ENCODE peak calls at places on chromosomes 6 and 20, in ten cellular contexts. L is HCT116, B is sigmoid colon, K is uterus, O is tibial nerve, G is IMR-90, E is stomach, X is body of pancreas, S is A549, U is esophagus muscularis mucosa. M is an unnamed sample.

GRCh38 chr20:44579313-44580090 is 2.9 kb upstream of the PKIG start:
- DNase-seq in S (no peak), O (no peak), X (no peak), K (no peak), B (no peak), U (no peak), E (no peak), L (no peak), G (no peak), M (no peak)

GRCh38 chr6:150673720-150674361 is 74.2 kb downstream of the PLEKHG1 start:
- DNase-seq in X (no peak), B (no peak), S (no peak), K (no peak), G (no peak), L (no peak), O (no peak), U (no peak), E (no peak), M (no peak)

GRCh38 chr20:20710443-20710842 is 2.0 kb downstream of the RALGAPA2 start:
- DNase-seq in X (no peak), B (no peak), G (no peak), O (no peak), S (no peak), L (no peak), U (no peak), E (no peak), K (no peak), M (no peak)

GRCh38 chr6:10082385-10082784 is 332.5 kb downstream of the TFAP2A start:
- DNase-seq in X (no peak), K (no peak), B (no peak), S (no peak), L (no peak), G (no peak), U (no peak), E (no peak), O (no peak), M (no peak)

GRCh38 chr6:11062083-11062482 is 18.0 kb upstream of the ELOVL2 start:
- DNase-seq in G (no peak), B (no peak), X (no peak), S (no peak), K (no peak), U (no peak), L (no peak), O (no peak), E (no peak), M (no peak)

GRCh38 chr20:63186528-63187316 is 29.2 kb downstream of the YTHDF1 start:
- DNase-seq in U (no peak), X (no peak), E (peak), O (no peak), S (no peak), K (no peak), B (no peak), L (peak), G (no peak), M (no peak)

GRCh38 chr6:131225127-131225526 is 89.9 kb downstream of the AKAP7 start:
- DNase-seq in U (no peak), B (no peak), K (no peak), S (no peak), L (no peak), E (no peak), O (no peak), X (no peak), G (no peak), M (no peak)

GRCh38 chr6:13186861-13187260 is 141.5 kb downstream of the TBC1D7 start:
- DNase-seq in G (no peak), S (no peak), L (no peak), B (no peak), X (no peak), U (no peak), E (no peak), O (no peak), K (no peak), M (no peak)

GRCh38 chr6:5339757-5340156 is 78.4 kb downstream of the FARS2 start:
- DNase-seq in S (no peak), U (no peak), G (no peak), O (no peak), B (no peak), X (no peak), L (no peak), K (no peak), E (no peak), M (no peak)

GRCh38 chr6:149884617-149885016 is 13.3 kb downstream of the RAET1E start:
- DNase-seq in K (no peak), S (no peak), U (no peak), E (no peak), X (no peak), B (no peak), O (no peak), G (no peak), L (no peak), M (no peak)

GRCh38 chr6:117829594-117830319 is 77.3 kb upstream of the SLC35F1 start:
- DNase-seq in O (no peak), U (no peak), S (peak), E (no peak), X (no peak), L (peak), B (no peak), K (no peak), G (peak), M (peak)

GRCh38 chr20:58696411-58696961 is 3.9 kb downstream of the NPEPL1 start:
- DNase-seq in X (no peak), G (no peak), K (no peak), S (no peak), B (peak), O (peak), E (no peak), U (no peak), L (no peak), M (peak)

GRCh38 chr20:47922280-47922675 is 137.0 kb upstream of the SULF2 start:
- DNase-seq in S (no peak), E (no peak), U (no peak), X (no peak), L (no peak), O (no peak), G (peak), B (no peak), K (no peak), M (no peak)

GRCh38 chr6:114108119-114109002 is 137.4 kb upstream of the HDAC2 start:
- DNase-seq in X (peak), L (peak), G (peak), E (peak), K (peak), O (peak), B (peak), U (no peak), S (peak), M (peak)

GRCh38 chr6:17103715-17104114 is 1.9 kb downstream of the STMND1 start:
- DNase-seq in L (peak), E (no peak), G (no peak), B (no peak), K (no peak), S (peak), U (no peak), X (no peak), O (no peak), M (no peak)

GRCh38 chr20:36932476-36933426 is 18.8 kb downstream of the SAMHD1 start:
- DNase-seq in U (no peak), B (no peak), G (peak), E (no peak), O (no peak), K (no peak), L (no peak), X (no peak), S (no peak), M (no peak)

GRCh38 chr6:168120390-168121307 is 41.6 kb upstream of the FRMD1 start:
- DNase-seq in O (no peak), E (no peak), U (peak), L (no peak), S (no peak), G (no peak), X (no peak), K (no peak), B (peak), M (no peak)

GRCh38 chr6:2857580-2858337 is 16.1 kb upstream of the SERPINB1 start:
- DNase-seq in K (no peak), X (no peak), O (no peak), U (peak), L (peak), E (no peak), G (peak), B (no peak), S (peak), M (peak)

GRCh38 chr6:146544783-146545182 is 1.1 kb downstream of the RAB32 start:
- DNase-seq in X (no peak), G (peak), U (no peak), B (peak), L (no peak), O (no peak), E (no peak), S (no peak), K (no peak), M (no peak)

GRCh38 chr20:39112196-39112743 is 150.1 kb downstream of the DHX35 start:
- DNase-seq in K (peak), G (peak), O (no peak), B (no peak), U (no peak), S (peak), L (peak), X (peak), E (peak), M (peak)

GRCh38 chr6:85747093-85747492 is 104.4 kb upstream of the SYNCRIP start:
- DNase-seq in B (no peak), O (no peak), K (no peak), U (no peak), X (no peak), E (no peak), L (no peak), S (no peak), G (peak), M (no peak)

GRCh38 chr20:52340036-52340634 is 148.6 kb upstream of the ZFP64 start:
- DNase-seq in K (no peak), L (no peak), X (no peak), G (no peak), U (peak), S (peak), B (no peak), E (no peak), O (no peak), M (no peak)

GRCh38 chr6:156807795-156808194 is 30.6 kb downstream of the ARID1B start:
- DNase-seq in B (no peak), S (no peak), L (no peak), X (no peak), O (no peak), E (no peak), K (no peak), G (no peak), U (no peak), M (no peak)
- H3K4me3 ChIP-seq in B (no peak), S (no peak), L (no peak), X (no peak), O (no peak), E (no peak), K (no peak), G (no peak), U (no peak), M (no peak)

DNA sequence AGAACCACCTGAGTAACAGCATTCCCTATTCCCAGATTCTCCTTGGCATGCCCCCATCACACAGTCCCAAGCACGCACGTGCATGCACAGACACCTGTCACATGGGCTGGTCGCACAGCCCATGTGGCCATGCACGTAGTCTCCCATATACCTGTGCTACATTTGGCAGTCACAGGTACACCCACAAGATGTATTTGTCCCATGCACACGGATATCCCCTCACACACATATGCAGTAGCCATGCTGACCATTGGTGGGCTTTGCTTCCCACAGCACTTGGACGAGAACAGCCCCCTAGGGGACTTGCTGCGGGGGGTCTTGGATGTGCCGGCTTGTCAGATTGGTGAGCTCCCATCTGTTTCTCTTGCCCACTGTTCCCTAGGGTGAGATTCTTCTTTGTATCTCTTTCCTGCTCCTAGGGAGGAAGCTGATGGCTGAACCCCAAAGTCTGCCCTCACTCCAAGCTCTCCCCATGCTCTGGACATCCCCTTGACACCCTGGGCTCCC is 31.9 kb downstream of the PLCG1 start:
- DNase-seq in S (no peak), G (no peak), U (no peak), K (peak), L (no peak), O (peak), B (no peak), X (peak), E (no peak), M (no peak)
- H3K27ac ChIP-seq in S (no peak), G (no peak), U (peak), K (no peak), L (no peak), O (no peak), B (peak), X (no peak), E (no peak), M (no peak)

DNA sequence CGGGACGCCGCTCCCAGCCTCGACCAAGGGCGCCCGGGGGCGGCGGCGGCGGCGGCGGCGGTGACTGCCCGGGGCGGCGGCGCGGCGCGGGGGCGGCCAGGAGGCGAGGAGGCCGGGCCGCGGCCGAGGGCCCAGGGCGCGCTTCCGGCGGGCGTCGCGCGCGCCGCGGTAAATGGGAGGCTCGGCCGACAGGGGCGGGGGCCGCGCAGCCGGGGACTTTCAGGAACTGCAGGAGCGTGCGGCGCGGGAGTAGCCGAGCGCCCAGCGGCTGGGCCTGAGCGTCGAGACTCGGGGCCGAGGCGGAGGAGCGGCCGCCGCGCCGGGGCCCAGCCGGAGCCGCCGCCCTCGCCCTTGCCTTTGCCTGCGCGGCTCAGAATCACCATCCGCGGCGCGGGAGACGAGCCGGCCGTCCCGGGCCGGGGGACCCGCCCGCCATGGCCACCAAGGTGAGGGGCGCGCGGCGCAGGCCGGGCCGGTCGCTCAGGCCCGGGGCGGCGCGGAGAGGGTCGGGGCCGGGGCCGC is at the start of gene SNX9:
- DNase-seq in X (peak), B (peak), G (peak), O (peak), S (peak), E (peak), L (peak), U (no peak), K (peak), M (peak)
- TF ChIP-seq POLR2A in X (peak), B (no peak), G (peak), O (peak), S (peak), E (no peak), L (no peak), U (no peak), K (peak), M (peak)

GRCh38 chr6:28488916-28489365 is 26.7 kb downstream of the GPX6 start:
- DNase-seq in O (no peak), X (no peak), B (no peak), K (peak), L (peak), S (no peak), E (no peak), U (no peak), G (peak), M (no peak)
- H3K4me3 ChIP-seq in O (peak), X (no peak), B (no peak), K (peak), L (peak), S (peak), E (no peak), U (peak), G (peak), M (no peak)

DNA sequence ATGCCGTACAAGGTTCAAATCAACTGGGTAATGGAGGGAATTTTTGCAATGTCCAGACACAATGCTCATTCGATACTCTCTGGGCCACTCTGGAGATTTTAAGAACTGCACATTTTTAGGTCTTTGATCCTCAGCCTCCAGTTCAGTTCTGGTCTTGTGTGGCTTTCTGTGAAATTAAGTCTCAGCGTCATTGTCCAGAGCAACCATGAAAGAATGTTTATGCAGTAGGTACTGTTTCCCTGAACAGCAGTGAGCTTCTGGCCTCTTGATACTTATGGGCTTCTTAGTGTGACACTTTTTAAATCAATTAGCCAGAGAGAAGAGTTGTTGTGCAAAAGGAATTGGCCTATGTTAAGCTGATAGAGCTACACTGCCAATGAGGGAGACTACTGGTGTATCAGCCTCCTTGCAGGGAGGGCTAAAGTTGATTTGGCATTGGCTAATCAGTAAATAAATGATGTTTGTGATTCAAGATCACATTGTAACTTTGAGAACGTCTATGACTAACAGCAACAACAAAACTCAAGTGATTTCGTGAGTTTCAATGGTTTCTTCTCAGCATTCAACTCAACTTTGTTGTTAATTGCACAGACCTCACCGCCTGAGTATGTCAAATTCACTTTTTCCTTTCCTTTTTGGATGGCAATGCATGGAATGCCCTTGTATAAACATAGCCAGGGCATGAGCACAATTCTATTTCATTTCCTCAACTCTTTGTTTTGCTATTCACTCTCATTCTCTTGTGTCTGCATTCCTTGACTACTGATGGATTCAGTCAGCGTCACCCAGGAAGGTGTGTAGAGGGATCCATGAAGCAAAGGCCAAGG is 85.1 kb downstream of the GJA1 start:
- DNase-seq in L (no peak), O (no peak), X (no peak), U (no peak), K (no peak), E (no peak), S (peak), G (peak), B (no peak), M (no peak)
- H3K27ac ChIP-seq in L (no peak), O (peak), X (no peak), U (peak), K (no peak), E (no peak), S (peak), G (peak), B (peak), M (no peak)

GRCh38 chr6:29506446-29507067 is 18.8 kb upstream of the MAS1L start:
- DNase-seq in G (no peak), O (no peak), U (peak), K (no peak), X (no peak), S (no peak), L (no peak), E (no peak), B (no peak), M (no peak)

GRCh38 chr6:29502597-29502996 is 14.8 kb upstream of the MAS1L start:
- DNase-seq in E (no peak), S (no peak), K (no peak), X (no peak), B (no peak), G (no peak), L (no peak), O (no peak), U (no peak), M (no peak)

GRCh38 chr6:29507319-29507718 is 19.6 kb upstream of the MAS1L start:
- DNase-seq in X (no peak), U (peak), G (no peak), B (no peak), O (no peak), L (no peak), K (no peak), E (no peak), S (no peak), M (no peak)

GRCh38 chr6:29505808-29506207 is 18.1 kb upstream of the MAS1L start:
- DNase-seq in E (no peak), G (no peak), S (no peak), U (peak), B (no peak), O (no peak), X (no peak), L (no peak), K (no peak), M (no peak)

DNA sequence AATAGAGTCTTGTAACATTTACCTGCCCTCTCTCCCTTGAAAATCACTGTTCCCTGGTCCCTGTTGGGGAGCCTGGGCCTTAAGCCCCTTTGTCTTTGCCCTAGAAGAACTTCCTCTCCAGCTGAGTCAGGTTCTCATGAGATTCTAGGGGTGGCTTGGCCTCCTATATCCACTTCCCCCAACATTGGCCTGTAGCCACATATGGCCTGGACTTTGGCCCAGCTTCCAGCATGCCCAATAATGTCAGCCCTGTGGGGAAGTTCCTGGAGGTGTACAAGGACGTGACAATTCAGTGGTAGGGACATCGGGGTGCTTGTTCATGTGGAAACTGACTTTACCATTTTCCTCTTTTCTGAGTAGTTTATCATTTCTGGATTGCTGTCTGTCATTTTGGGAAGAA is 17.2 kb upstream of the MAS1L start:
- DNase-seq in B (no peak), X (peak), G (no peak), K (no peak), U (peak), O (no peak), E (no peak), S (no peak), L (no peak), M (no peak)
- TF ChIP-seq POLR2A in B (no peak), X (no peak), G (no peak), K (no peak), U (no peak), O (no peak), E (no peak), S (no peak), L (no peak), M (no peak)

DNA sequence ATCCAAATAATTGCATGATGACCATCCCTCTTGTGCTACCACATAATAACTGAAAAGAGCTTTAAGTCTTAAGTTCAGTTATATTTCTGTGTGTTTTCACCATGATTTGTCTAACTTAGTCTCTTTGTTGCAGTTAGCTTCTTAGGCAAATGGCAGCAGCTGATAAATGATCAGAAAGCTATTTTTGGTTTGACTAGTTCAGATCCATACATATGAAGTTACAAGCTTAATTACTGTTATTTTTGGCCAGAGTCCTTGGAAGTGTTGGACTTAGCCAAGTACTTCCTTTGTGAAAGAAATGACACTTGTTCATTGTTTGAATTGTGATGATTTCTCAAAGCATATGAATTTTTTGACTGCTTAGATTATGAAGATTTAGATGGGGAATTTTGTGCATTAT is 54.2 kb downstream of the HIVEP1 start:
- DNase-seq in K (no peak), S (no peak), L (no peak), X (no peak), B (no peak), E (no peak), U (no peak), O (no peak), G (peak), M (no peak)
- H3K4me3 ChIP-seq in K (no peak), S (no peak), L (no peak), X (no peak), B (no peak), E (no peak), U (no peak), O (no peak), G (no peak), M (no peak)